ENCODE peak calls at places on chromosomes 12 and 14, in ten cellular contexts. X is esophagus squamous epithelium; N is lower lobe of right lung; O is AG04450; U is cardiac muscle cell; W is psoas muscle; F is GM23338; C is SJCRH30; T is CD8-positive, alpha-beta memory T cell; Q is A549. M is an unnamed sample.

GRCh38 chr12:12024958-12025682 is 45.6 kb upstream of the BCL2L14 start:
- DNase-seq in X (no peak), N (no peak), O (no peak), U (no peak), W (no peak), F (no peak), C (no peak), T (no peak), Q (no peak), M (no peak)

GRCh38 chr12:23350808-23351207 is 598.7 kb downstream of the SOX5 start:
- DNase-seq in X (no peak), N (no peak), O (no peak), U (no peak), W (no peak), F (no peak), C (no peak), T (no peak), Q (no peak), M (no peak)

GRCh38 chr12:67630373-67631088 is 18.0 kb upstream of the DYRK2 start:
- DNase-seq in X (peak), N (peak), O (no peak), U (no peak), W (peak), F (peak), C (peak), T (peak), Q (no peak), M (peak)

GRCh38 chr12:182381-182883 is 31.5 kb downstream of the SLC6A12 start:
- DNase-seq in X (no peak), N (peak), O (peak), U (no peak), W (peak), F (no peak), C (no peak), T (no peak), Q (peak), M (no peak)

GRCh38 chr12:47408171-47408871 is 297.5 kb downstream of the RPAP3 start:
- DNase-seq in X (no peak), N (no peak), O (no peak), U (no peak), W (no peak), F (peak), C (no peak), T (peak), Q (peak), M (no peak)

GRCh38 chr12:58443981-58444371 is 476.3 kb downstream of the LRIG3 start:
- DNase-seq in X (no peak), N (no peak), O (no peak), U (no peak), W (no peak), F (no peak), C (peak), T (no peak), Q (no peak), M (no peak)

GRCh38 chr12:16155938-16156337 is 121.5 kb downstream of the SLC15A5 start:
- DNase-seq in X (no peak), N (no peak), O (no peak), U (no peak), W (no peak), F (no peak), C (no peak), T (no peak), Q (no peak), M (no peak)

GRCh38 chr12:71799105-71799504 is 40.5 kb upstream of the TBC1D15 start:
- DNase-seq in X (no peak), N (no peak), O (no peak), U (peak), W (no peak), F (peak), C (no peak), T (no peak), Q (no peak), M (no peak)

GRCh38 chr14:81537193-81537592 is 3.5 kb upstream of the SEL1L start:
- DNase-seq in X (no peak), N (no peak), O (no peak), U (no peak), W (no peak), F (no peak), C (no peak), T (no peak), Q (no peak), M (no peak)

GRCh38 chr12:96457191-96457930 is 32.0 kb upstream of the CFAP54 start:
- DNase-seq in X (no peak), N (no peak), O (no peak), U (no peak), W (no peak), F (peak), C (no peak), T (no peak), Q (no peak), M (no peak)

GRCh38 chr12:45415393-45415817 is 199.5 kb downstream of the ANO6 start:
- DNase-seq in X (no peak), N (no peak), O (peak), U (no peak), W (peak), F (no peak), C (peak), T (no peak), Q (peak), M (no peak)

GRCh38 chr14:104280902-104281767 is 142.7 kb downstream of the KIF26A start:
- DNase-seq in X (no peak), N (peak), O (no peak), U (no peak), W (peak), F (no peak), C (no peak), T (no peak), Q (no peak), M (no peak)

GRCh38 chr12:70040141-70040540 is 203.1 kb upstream of the CNOT2 start:
- DNase-seq in X (no peak), N (no peak), O (no peak), U (no peak), W (no peak), F (no peak), C (no peak), T (no peak), Q (no peak), M (no peak)

GRCh38 chr12:100229036-100229635 is 28.5 kb downstream of the ACTR6 start:
- DNase-seq in X (no peak), N (no peak), O (no peak), U (no peak), W (no peak), F (peak), C (peak), T (no peak), Q (peak), M (no peak)

GRCh38 chr12:27530157-27530922 is 6.3 kb downstream of the PPFIBP1 start:
- DNase-seq in X (no peak), N (no peak), O (no peak), U (no peak), W (no peak), F (peak), C (no peak), T (no peak), Q (peak), M (no peak)

GRCh38 chr14:69876221-69876847 is 2.9 kb upstream of the SMOC1 start:
- DNase-seq in X (no peak), N (no peak), O (no peak), U (no peak), W (no peak), F (no peak), C (no peak), T (no peak), Q (no peak), M (no peak)

GRCh38 chr14:38090506-38090905 is 117.2 kb upstream of the SSTR1 start:
- DNase-seq in X (no peak), N (no peak), O (no peak), U (no peak), W (no peak), F (no peak), C (no peak), T (no peak), Q (no peak), M (no peak)

GRCh38 chr12:103928736-103929050 is 1.5 kb upstream of the HSP90B1 start:
- DNase-seq in X (peak), N (peak), O (no peak), U (no peak), W (no peak), F (peak), C (no peak), T (no peak), Q (no peak), M (peak)

GRCh38 chr12:4812621-4813327 is 92.6 kb downstream of the GALNT8 start:
- DNase-seq in X (no peak), N (no peak), O (no peak), U (no peak), W (no peak), F (no peak), C (no peak), T (no peak), Q (no peak), M (no peak)

GRCh38 chr14:90993792-90994191 is 66.6 kb downstream of the RPS6KA5 start:
- DNase-seq in X (no peak), N (no peak), O (no peak), U (no peak), W (no peak), F (no peak), C (no peak), T (no peak), Q (no peak), M (no peak)

GRCh38 chr14:90344920-90345557 is 13.3 kb upstream of the NRDE2 start:
- DNase-seq in X (no peak), N (no peak), O (no peak), U (no peak), W (no peak), F (no peak), C (no peak), T (no peak), Q (no peak), M (no peak)

GRCh38 chr12:122100568-122100967 is 22.0 kb downstream of the MLXIP start:
- DNase-seq in X (no peak), N (no peak), O (no peak), U (no peak), W (no peak), F (no peak), C (no peak), T (no peak), Q (no peak), M (no peak)

GRCh38 chr12:122099280-122099749 is 20.8 kb downstream of the MLXIP start:
- DNase-seq in X (no peak), N (no peak), O (no peak), U (no peak), W (peak), F (no peak), C (peak), T (no peak), Q (no peak), M (no peak)

GRCh38 chr12:122104844-122105243 is 26.3 kb downstream of the MLXIP start:
- DNase-seq in X (no peak), N (no peak), O (no peak), U (no peak), W (no peak), F (no peak), C (no peak), T (no peak), Q (no peak), M (no peak)

GRCh38 chr12:122099856-122100255 is 21.3 kb downstream of the MLXIP start:
- DNase-seq in X (no peak), N (no peak), O (no peak), U (no peak), W (no peak), F (no peak), C (no peak), T (peak), Q (no peak), M (no peak)

GRCh38 chr12:122102331-122102730 is 23.8 kb downstream of the MLXIP start:
- DNase-seq in X (no peak), N (no peak), O (no peak), U (no peak), W (no peak), F (no peak), C (no peak), T (no peak), Q (no peak), M (no peak)
- H3K4me3 ChIP-seq in X (no peak), N (no peak), O (no peak), U (no peak), W (no peak), F (no peak), C (no peak), T (no peak), Q (no peak), M (no peak)

DNA sequence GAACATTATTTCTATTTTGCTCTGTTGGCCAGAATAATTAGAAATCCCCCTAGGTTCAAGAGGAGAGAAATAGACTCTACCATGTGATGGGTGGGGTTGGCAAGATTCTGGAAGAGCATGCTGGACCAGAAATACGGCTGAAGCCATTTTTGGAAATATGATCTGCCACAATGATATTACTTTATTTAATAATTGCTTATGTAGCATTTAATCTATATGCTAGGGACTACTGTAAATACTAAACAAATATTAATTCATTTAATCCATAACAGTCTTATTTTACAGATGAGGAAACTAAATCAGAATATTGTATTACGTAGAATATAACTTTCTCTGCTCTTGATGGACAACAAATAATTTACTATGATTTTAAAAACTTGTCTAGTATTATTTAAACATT is 193.7 kb downstream of the RAD51B start:
- DNase-seq in X (no peak), N (no peak), O (no peak), U (no peak), W (no peak), F (no peak), C (no peak), T (no peak), Q (no peak), M (no peak)
- H3K27ac ChIP-seq in X (no peak), N (no peak), O (no peak), U (no peak), W (no peak), F (no peak), C (no peak), T (no peak), Q (peak), M (no peak)

GRCh38 chr12:13534242-13534641 is 337.7 kb downstream of the EMP1 start:
- DNase-seq in X (no peak), N (no peak), O (no peak), U (no peak), W (no peak), F (peak), C (no peak), T (no peak), Q (no peak), M (no peak)
- H3K4me3 ChIP-seq in X (no peak), N (peak), O (no peak), U (no peak), W (no peak), F (peak), C (no peak), T (no peak), Q (no peak), M (no peak)

GRCh38 chr12:102120564-102120873 is 536 bp downstream of the PARPBP start:
- DNase-seq in X (no peak), N (no peak), O (no peak), U (no peak), W (no peak), F (no peak), C (peak), T (no peak), Q (no peak), M (no peak)

GRCh38 chr12:102116392-102116791 is 3.5 kb downstream of the NUP37 start:
- DNase-seq in X (no peak), N (no peak), O (no peak), U (no peak), W (no peak), F (no peak), C (no peak), T (no peak), Q (no peak), M (no peak)

GRCh38 chr12:102120886-102121285 is 903 bp downstream of the PARPBP start:
- DNase-seq in X (no peak), N (no peak), O (no peak), U (no peak), W (no peak), F (peak), C (peak), T (no peak), Q (peak), M (no peak)

GRCh38 chr12:102119674-102120563 is at the start of the genes NUP37 and PARPBP:
- DNase-seq in X (peak), N (peak), O (peak), U (peak), W (peak), F (peak), C (peak), T (peak), Q (peak), M (peak)

GRCh38 chr12:102118874-102119273 is 1.0 kb downstream of the NUP37 start:
- DNase-seq in X (no peak), N (no peak), O (no peak), U (no peak), W (no peak), F (no peak), C (no peak), T (no peak), Q (no peak), M (no peak)
- H3K27ac ChIP-seq in X (no peak), N (no peak), O (no peak), U (no peak), W (no peak), F (no peak), C (no peak), T (peak), Q (peak), M (no peak)

GRCh38 chr12:65784616-65785015 is 39.7 kb upstream of the HMGA2 start:
- DNase-seq in X (no peak), N (no peak), O (no peak), U (no peak), W (no peak), F (no peak), C (no peak), T (no peak), Q (no peak), M (no peak)
- H3K4me3 ChIP-seq in X (no peak), N (no peak), O (no peak), U (no peak), W (no peak), F (no peak), C (no peak), T (no peak), Q (no peak), M (no peak)

GRCh38 chr12:50625029-50625875 is 120.5 kb downstream of the DIP2B start:
- DNase-seq in X (no peak), N (no peak), O (no peak), U (no peak), W (no peak), F (peak), C (no peak), T (peak), Q (no peak), M (no peak)
- H3K27ac ChIP-seq in X (no peak), N (no peak), O (no peak), U (peak), W (no peak), F (peak), C (no peak), T (no peak), Q (no peak), M (no peak)

GRCh38 chr12:97535582-97535981 is 73.0 kb downstream of the RMST start:
- DNase-seq in X (no peak), N (no peak), O (no peak), U (no peak), W (no peak), F (no peak), C (no peak), T (no peak), Q (no peak), M (no peak)

GRCh38 chr12:97536353-97536752 is 73.7 kb downstream of the RMST start:
- DNase-seq in X (no peak), N (no peak), O (no peak), U (no peak), W (no peak), F (no peak), C (no peak), T (no peak), Q (no peak), M (no peak)

GRCh38 chr12:97541366-97541765 is 78.8 kb downstream of the RMST start:
- DNase-seq in X (no peak), N (no peak), O (no peak), U (no peak), W (no peak), F (no peak), C (no peak), T (no peak), Q (no peak), M (no peak)

GRCh38 chr12:97538705-97539104 is 76.1 kb downstream of the RMST start:
- DNase-seq in X (no peak), N (no peak), O (no peak), U (no peak), W (no peak), F (no peak), C (no peak), T (no peak), Q (no peak), M (no peak)
- H3K4me3 ChIP-seq in X (no peak), N (no peak), O (no peak), U (no peak), W (no peak), F (no peak), C (no peak), T (no peak), Q (no peak), M (no peak)

GRCh38 chr12:81450920-81451739 is 308.0 kb downstream of the PPFIA2 start:
- DNase-seq in X (no peak), N (no peak), O (peak), U (peak), W (no peak), F (peak), C (peak), T (no peak), Q (peak), M (peak)
- H3K27ac ChIP-seq in X (no peak), N (no peak), O (no peak), U (peak), W (no peak), F (no peak), C (no peak), T (no peak), Q (no peak), M (no peak)

GRCh38 chr14:78959674-78960264 is 789.6 kb downstream of the NRXN3 start:
- DNase-seq in X (no peak), N (peak), O (peak), U (peak), W (peak), F (peak), C (peak), T (peak), Q (peak), M (peak)
- H3K4me3 ChIP-seq in X (no peak), N (peak), O (no peak), U (no peak), W (peak), F (no peak), C (no peak), T (no peak), Q (no peak), M (no peak)

GRCh38 chr12:53465679-53466078 is 13.8 kb downstream of the PCBP2 start:
- DNase-seq in X (no peak), N (no peak), O (no peak), U (no peak), W (no peak), F (no peak), C (no peak), T (no peak), Q (no peak), M (no peak)

GRCh38 chr12:53468286-53468685 is 16.4 kb downstream of the PCBP2 start:
- DNase-seq in X (no peak), N (no peak), O (no peak), U (no peak), W (no peak), F (no peak), C (no peak), T (no peak), Q (no peak), M (no peak)

GRCh38 chr12:53467082-53467481 is 15.2 kb downstream of the PCBP2 start:
- DNase-seq in X (no peak), N (no peak), O (no peak), U (no peak), W (no peak), F (no peak), C (no peak), T (no peak), Q (no peak), M (no peak)

GRCh38 chr12:53466640-53467039 is 14.7 kb downstream of the PCBP2 start:
- DNase-seq in X (no peak), N (no peak), O (no peak), U (no peak), W (no peak), F (no peak), C (no peak), T (no peak), Q (no peak), M (no peak)

GRCh38 chr12:53467880-53468279 is 16.0 kb downstream of the PCBP2 start:
- DNase-seq in X (no peak), N (no peak), O (no peak), U (no peak), W (no peak), F (no peak), C (no peak), T (no peak), Q (no peak), M (no peak)
- H3K27ac ChIP-seq in X (no peak), N (no peak), O (no peak), U (no peak), W (peak), F (peak), C (no peak), T (no peak), Q (no peak), M (no peak)

M was measured in testis.